ENCODE peak calls at places on chromosomes 12 and 14, in eight cellular contexts. O, G, R, M, H, V, D and T are unnamed samples.

GRCh38 chr12:49557917-49558215 is 10.1 kb downstream of the MCRS1 start:
- DNase-seq in O (no peak), G (peak; percentile 70), R (no peak), M (no peak), H (no peak), V (no peak), D (no peak), T (no peak)

GRCh38 chr14:34628681-34629135 is 1.2 kb downstream of the SNX6 start:
- DNase-seq in O (no peak), G (no peak), R (no peak), M (peak; percentile 52), H (no peak), V (peak; percentile 22), D (peak; percentile 35), T (no peak)

GRCh38 chr12:128971802-128972201 is 118.5 kb downstream of the GLT1D1 start:
- DNase-seq in O (no peak), G (no peak), R (no peak), M (no peak), H (no peak), V (no peak), D (peak; percentile 52), T (no peak)

GRCh38 chr12:132604108-132605054 is 6.0 kb downstream of the LRCOL1 start:
- DNase-seq in O (no peak), G (no peak), R (peak; percentile 25), M (no peak), H (no peak), V (no peak), D (peak; percentile 42), T (no peak)

GRCh38 chr12:13462450-13462849 is 265.9 kb downstream of the EMP1 start:
- DNase-seq in O (no peak), G (no peak), R (no peak), M (no peak), H (no peak), V (no peak), D (no peak), T (no peak)

GRCh38 chr14:54138354-54139038 is 181.9 kb upstream of the BMP4 start:
- DNase-seq in O (no peak), G (no peak), R (no peak), M (peak; percentile 35), H (no peak), V (no peak), D (no peak), T (no peak)

GRCh38 chr12:124267205-124267778 is 27.6 kb upstream of the RFLNA start:
- DNase-seq in O (no peak), G (no peak), R (no peak), M (no peak), H (no peak), V (no peak), D (no peak), T (no peak)

GRCh38 chr14:64170190-64170589 is 124.0 kb downstream of the ESR2 start:
- DNase-seq in O (no peak), G (no peak), R (no peak), M (no peak), H (no peak), V (no peak), D (no peak), T (no peak)

GRCh38 chr12:107405436-107405835 is 280.2 kb upstream of the PWP1 start:
- DNase-seq in O (no peak), G (peak; percentile 50), R (no peak), M (no peak), H (peak; percentile 12), V (no peak), D (no peak), T (no peak)

GRCh38 chr12:75853621-75854020 is 178.0 kb downstream of the PHLDA1 start:
- DNase-seq in O (no peak), G (no peak), R (no peak), M (no peak), H (no peak), V (no peak), D (no peak), T (no peak)

GRCh38 chr12:124140889-124141550 is 153.9 kb upstream of the RFLNA start:
- DNase-seq in O (no peak), G (no peak), R (no peak), M (no peak), H (no peak), V (no peak), D (peak; percentile 45), T (no peak)

GRCh38 chr12:19654630-19655384 is 215.5 kb downstream of the AEBP2 start:
- DNase-seq in O (no peak), G (no peak), R (no peak), M (peak; percentile 65), H (no peak), V (no peak), D (no peak), T (no peak)

GRCh38 chr12:87952223-87952622 is 77.0 kb downstream of the C12orf50 start:
- DNase-seq in O (no peak), G (no peak), R (no peak), M (no peak), H (no peak), V (no peak), D (no peak), T (no peak)

GRCh38 chr14:102431751-102432150 is 69.0 kb downstream of the TECPR2 start:
- DNase-seq in O (no peak), G (no peak), R (no peak), M (no peak), H (no peak), V (no peak), D (no peak), T (no peak)

GRCh38 chr12:8080131-8080530 is 1.9 kb upstream of the NECAP1 start:
- DNase-seq in O (no peak), G (no peak), R (no peak), M (no peak), H (no peak), V (no peak), D (no peak), T (no peak)

GRCh38 chr12:98733667-98734350 is 88.7 kb downstream of the APAF1 start:
- DNase-seq in O (no peak), G (no peak), R (no peak), M (no peak), H (no peak), V (no peak), D (no peak), T (no peak)